ENCODE peak calls at places on chromosome 9, in four cellular contexts. One of them, this sample, is unnamed. For H3K36me3, the result is how much of the 10 kb centered on the place peaks cover.

GRCh38 chr9:69149321-69149807 is 24.7 kb upstream of the TJP2 start:
- DNase-seq in pancreas: no peak
- DNase-seq in right lobe of liver: no peak
- DNase-seq in sigmoid colon: no peak
- DNase-seq in this sample: peak

GRCh38 chr9:95382433-95382832 is 64.9 kb upstream of the FANCC start:
- DNase-seq in pancreas: no peak
- DNase-seq in right lobe of liver: no peak
- DNase-seq in sigmoid colon: no peak
- DNase-seq in this sample: no peak

GRCh38 chr9:78468231-78468630 is 171.3 kb downstream of the PSAT1 start:
- DNase-seq in pancreas: no peak
- DNase-seq in right lobe of liver: no peak
- DNase-seq in sigmoid colon: no peak
- DNase-seq in this sample: no peak

GRCh38 chr9:95970356-95970755 is 94.9 kb downstream of the ERCC6L2 start:
- DNase-seq in pancreas: no peak
- DNase-seq in right lobe of liver: no peak
- DNase-seq in sigmoid colon: no peak
- DNase-seq in this sample: no peak

GRCh38 chr9:126471084-126471611 is 142.6 kb upstream of the LMX1B start:
- DNase-seq in pancreas: no peak
- DNase-seq in right lobe of liver: peak
- DNase-seq in sigmoid colon: no peak
- DNase-seq in this sample: peak

GRCh38 chr9:136170291-136170901 is 34.5 kb downstream of the LHX3 start:
- DNase-seq in pancreas: peak
- DNase-seq in right lobe of liver: peak
- DNase-seq in sigmoid colon: no peak
- DNase-seq in this sample: no peak

GRCh38 chr9:79154806-79155205 is 417.0 kb upstream of the TLE4 start:
- DNase-seq in pancreas: no peak
- DNase-seq in right lobe of liver: no peak
- DNase-seq in sigmoid colon: no peak
- DNase-seq in this sample: no peak

GRCh38 chr9:98159790-98160189 is 32.6 kb downstream of the CORO2A start:
- DNase-seq in pancreas: no peak
- DNase-seq in right lobe of liver: no peak
- DNase-seq in sigmoid colon: no peak
- DNase-seq in this sample: no peak

GRCh38 chr9:33135086-33135958 is 31.8 kb downstream of the B4GALT1 start:
- DNase-seq in pancreas: no peak
- DNase-seq in right lobe of liver: peak
- DNase-seq in sigmoid colon: peak
- DNase-seq in this sample: peak

GRCh38 chr9:134056483-134057310 is 11.1 kb downstream of the BRD3 start:
- DNase-seq in pancreas: no peak
- DNase-seq in right lobe of liver: peak
- DNase-seq in sigmoid colon: peak
- DNase-seq in this sample: peak
- H3K27ac ChIP-seq in pancreas: peak
- H3K27ac ChIP-seq in right lobe of liver: peak
- H3K27ac ChIP-seq in sigmoid colon: peak
- H3K27ac ChIP-seq in this sample: no peak

DNA sequence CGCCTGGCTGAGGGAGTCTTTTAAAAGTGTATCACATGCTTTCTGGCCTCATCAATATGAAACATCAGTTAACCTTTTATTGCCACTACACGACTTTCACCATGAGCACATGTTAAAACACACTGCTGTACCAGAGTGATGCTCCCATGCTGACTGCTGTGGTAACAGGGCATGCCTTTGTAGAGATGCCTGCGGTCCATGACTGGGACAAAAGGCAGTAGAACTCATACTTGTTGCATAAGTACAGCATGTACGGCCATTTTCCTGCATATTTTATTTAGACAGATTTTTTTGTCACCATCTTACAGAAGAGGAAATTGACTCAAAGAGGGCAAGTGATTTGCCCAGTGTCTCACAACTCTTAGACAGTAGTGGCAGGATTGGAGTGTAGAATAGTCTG is 105.7 kb upstream of the ADAMTSL1 start:
- DNase-seq in pancreas: no peak
- DNase-seq in right lobe of liver: no peak
- DNase-seq in sigmoid colon: no peak
- DNase-seq in this sample: no peak
- H3K36me3 ChIP-seq in pancreas: under half
- H3K36me3 ChIP-seq in right lobe of liver: under half
- H3K36me3 ChIP-seq in sigmoid colon: under half
- H3K36me3 ChIP-seq in this sample: under half

GRCh38 chr9:114240647-114241558 is 82.0 kb upstream of the ORM1 start:
- DNase-seq in pancreas: no peak
- DNase-seq in right lobe of liver: no peak
- DNase-seq in sigmoid colon: no peak
- DNase-seq in this sample: no peak

GRCh38 chr9:114237781-114238180 is 82.4 kb downstream of the COL27A1 start:
- DNase-seq in pancreas: no peak
- DNase-seq in right lobe of liver: no peak
- DNase-seq in sigmoid colon: no peak
- DNase-seq in this sample: no peak

GRCh38 chr9:114238471-114238870 is 83.1 kb downstream of the COL27A1 start:
- DNase-seq in pancreas: no peak
- DNase-seq in right lobe of liver: peak
- DNase-seq in sigmoid colon: no peak
- DNase-seq in this sample: no peak

GRCh38 chr9:114240216-114240615 is 82.7 kb upstream of the ORM1 start:
- DNase-seq in pancreas: no peak
- DNase-seq in right lobe of liver: no peak
- DNase-seq in sigmoid colon: no peak
- DNase-seq in this sample: no peak

GRCh38 chr9:114238919-114239879 is 83.7 kb upstream of the ORM1 start:
- DNase-seq in pancreas: no peak
- DNase-seq in right lobe of liver: no peak
- DNase-seq in sigmoid colon: no peak
- DNase-seq in this sample: no peak
- TF ChIP-seq CTCF in pancreas: no peak
- TF ChIP-seq CTCF in right lobe of liver: peak
- TF ChIP-seq CTCF in sigmoid colon: no peak
- TF ChIP-seq CTCF in this sample: no peak

DNA sequence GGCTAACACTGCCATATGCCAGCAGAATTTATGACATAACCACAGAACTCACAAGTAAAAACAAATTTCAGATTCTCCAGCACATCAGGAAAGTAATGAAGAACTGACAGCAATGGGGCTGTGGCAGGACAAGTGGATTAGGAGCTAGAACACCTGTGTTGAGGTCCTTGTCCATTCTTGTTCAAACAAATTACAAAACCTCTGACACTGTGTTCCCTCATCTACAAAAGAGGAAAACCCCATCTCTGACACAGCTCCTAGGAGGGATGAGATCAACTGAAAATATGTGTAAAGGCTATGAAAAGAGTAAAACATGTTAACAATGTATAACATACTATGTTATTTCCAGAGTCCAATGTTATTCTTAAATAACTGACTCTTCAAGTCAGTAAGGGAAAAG is 23.5 kb downstream of the ELP1 start:
- DNase-seq in pancreas: no peak
- DNase-seq in right lobe of liver: no peak
- DNase-seq in sigmoid colon: no peak
- DNase-seq in this sample: no peak
- H3K27ac ChIP-seq in pancreas: no peak
- H3K27ac ChIP-seq in right lobe of liver: no peak
- H3K27ac ChIP-seq in sigmoid colon: no peak
- H3K27ac ChIP-seq in this sample: no peak

DNA sequence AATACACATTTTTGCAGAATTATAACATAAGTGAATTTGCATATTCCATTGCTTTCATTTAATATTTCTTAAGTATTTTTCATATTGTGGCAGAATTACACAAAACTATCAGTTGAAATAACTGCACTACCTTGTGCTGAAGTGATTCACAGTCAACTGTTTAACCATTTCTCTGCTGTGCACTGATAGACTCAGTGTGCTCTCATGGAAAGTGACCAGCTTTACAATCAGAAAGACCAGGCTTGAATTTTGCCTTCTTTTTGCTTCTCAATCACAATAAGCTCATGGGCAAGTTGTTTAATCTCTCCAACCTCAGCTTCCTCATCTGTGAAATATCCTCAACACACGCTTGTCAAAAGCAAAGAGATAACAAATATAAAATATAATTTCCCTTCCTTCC is 18.3 kb downstream of the CDK5RAP2 start:
- DNase-seq in pancreas: no peak
- DNase-seq in right lobe of liver: no peak
- DNase-seq in sigmoid colon: no peak
- DNase-seq in this sample: no peak
- H3K36me3 ChIP-seq in pancreas: under half
- H3K36me3 ChIP-seq in right lobe of liver: under half
- H3K36me3 ChIP-seq in sigmoid colon: under half
- H3K36me3 ChIP-seq in this sample: under half

GRCh38 chr9:87441251-87441650 is 56.4 kb upstream of the DAPK1 start:
- DNase-seq in pancreas: no peak
- DNase-seq in right lobe of liver: no peak
- DNase-seq in sigmoid colon: no peak
- DNase-seq in this sample: no peak
- TF ChIP-seq CTCF in pancreas: no peak
- TF ChIP-seq CTCF in right lobe of liver: no peak
- TF ChIP-seq CTCF in sigmoid colon: no peak
- TF ChIP-seq CTCF in this sample: no peak

GRCh38 chr9:129323376-129323998 is 145.4 kb upstream of the IER5L start:
- DNase-seq in pancreas: no peak
- DNase-seq in right lobe of liver: peak
- DNase-seq in sigmoid colon: peak
- DNase-seq in this sample: peak

GRCh38 chr9:129321511-129322021 is 143.5 kb upstream of the IER5L start:
- DNase-seq in pancreas: no peak
- DNase-seq in right lobe of liver: peak
- DNase-seq in sigmoid colon: peak
- DNase-seq in this sample: peak

GRCh38 chr9:129320575-129321311 is 142.7 kb upstream of the IER5L start:
- DNase-seq in pancreas: peak
- DNase-seq in right lobe of liver: peak
- DNase-seq in sigmoid colon: peak
- DNase-seq in this sample: peak

GRCh38 chr9:129322641-129323375 is 144.7 kb upstream of the IER5L start:
- DNase-seq in pancreas: no peak
- DNase-seq in right lobe of liver: peak
- DNase-seq in sigmoid colon: peak
- DNase-seq in this sample: peak

GRCh38 chr9:129322022-129322621 is 144.1 kb upstream of the IER5L start:
- DNase-seq in pancreas: no peak
- DNase-seq in right lobe of liver: no peak
- DNase-seq in sigmoid colon: peak
- DNase-seq in this sample: peak
- H3K27ac ChIP-seq in pancreas: no peak
- H3K27ac ChIP-seq in right lobe of liver: peak
- H3K27ac ChIP-seq in sigmoid colon: peak
- H3K27ac ChIP-seq in this sample: peak

DNA sequence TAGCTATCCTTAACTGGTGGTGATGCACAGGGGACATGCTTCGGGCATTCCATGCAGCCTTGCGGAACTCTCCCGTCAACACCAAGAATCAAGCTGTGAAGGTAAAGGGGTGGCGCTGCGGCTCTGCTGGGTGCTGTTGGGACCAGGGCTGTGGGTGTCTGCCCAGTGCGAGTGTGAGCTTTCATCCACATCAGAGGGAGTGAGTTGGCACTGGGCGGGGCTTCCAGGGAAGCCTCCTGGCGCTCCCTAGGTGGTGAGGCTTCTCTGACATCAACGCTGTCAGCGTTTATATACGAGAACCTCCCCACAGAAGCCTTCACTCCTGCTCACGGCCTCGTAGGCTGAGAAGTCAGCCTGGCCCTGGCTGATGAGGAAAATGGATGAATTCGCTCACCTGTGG is 11.7 kb downstream of the ARPC5L start:
- DNase-seq in pancreas: no peak
- DNase-seq in right lobe of liver: no peak
- DNase-seq in sigmoid colon: no peak
- DNase-seq in this sample: no peak
- H3K36me3 ChIP-seq in pancreas: under half
- H3K36me3 ChIP-seq in right lobe of liver: under half
- H3K36me3 ChIP-seq in sigmoid colon: under half
- H3K36me3 ChIP-seq in this sample: under half

This sample was measured in ovary.